ENCODE peak calls at places on chromosomes 1 and 21, in seven cellular contexts. W is mucosa of gallbladder; K is PC-3; E is stimulated activated CD8-positive, alpha-beta memory T cell treated with anti-CD3 and anti-CD28 coated beads, Interleukin-2, amount 100 ng/mL, for 48 hours; Y is omental fat pad; U is NCI-H1105 treated with DMSO at 0.1 percent for 48 hours; G is activated naive CD4-positive, alpha-beta T cell treated with Interleukin-2 at 50 U/mL for 16 hours. F is an unnamed sample.
A peak's percentile ranks its signal among the peaks of the same experiment; 100 is the strongest.

GRCh38 chr1:91400133-91400725 is 4.4 kb downstream of the HFM1 start:
- DNase-seq in W (no peak), K (no peak), Y (no peak), E (no peak), G (no peak), U (no peak), F (no peak)

GRCh38 chr21:42641311-42642218 is 11.9 kb upstream of the PDE9A start:
- DNase-seq in E (no peak), K (no peak), G (no peak), Y (no peak), U (no peak), W (no peak), F (no peak)

GRCh38 chr1:197526736-197527371 is 248.4 kb downstream of the DENND1B start:
- DNase-seq in G (no peak), W (no peak), E (no peak), Y (no peak), U (peak; percentile 73), K (peak; percentile 43), F (no peak)

GRCh38 chr1:234961468-234962339 is 166.9 kb downstream of the TOMM20 start:
- DNase-seq in K (peak; percentile 84), Y (no peak), W (peak; percentile 63), E (no peak), G (no peak), U (no peak), F (no peak)

GRCh38 chr1:95509989-95510388 is 276.0 kb downstream of the RWDD3 start:
- DNase-seq in W (no peak), U (no peak), E (no peak), G (no peak), K (no peak), Y (no peak), F (no peak)

GRCh38 chr1:22681564-22682276 is 28.7 kb downstream of the C1QB start:
- DNase-seq in G (no peak), E (no peak), U (no peak), W (no peak), K (no peak), Y (no peak), F (no peak)

GRCh38 chr1:45490121-45490622 is 791 bp downstream of the TESK2 start:
- DNase-seq in G (no peak), Y (no peak), K (peak; percentile 28), W (no peak), E (no peak), U (no peak), F (no peak)

GRCh38 chr1:154794608-154795007 is 75.5 kb downstream of the KCNN3 start:
- DNase-seq in E (no peak), Y (no peak), W (no peak), G (no peak), U (no peak), K (no peak), F (no peak)

GRCh38 chr1:9289090-9289534 is 3.6 kb upstream of the SPSB1 start:
- DNase-seq in E (peak; percentile 63), G (peak; percentile 88), U (peak; percentile 15), Y (peak; percentile 94), K (peak; percentile 92), W (peak; percentile 84), F (peak; percentile 94)

GRCh38 chr1:50973255-50973654 is 3.2 kb downstream of the CDKN2C start:
- DNase-seq in G (no peak), K (no peak), U (no peak), Y (no peak), W (no peak), E (no peak), F (no peak)

GRCh38 chr1:222818171-222818570 is 3.3 kb downstream of the DISP1 start:
- DNase-seq in E (no peak), W (no peak), U (no peak), K (peak; percentile 39), Y (no peak), G (no peak), F (no peak)

GRCh38 chr1:154295408-154296235 is 23.2 kb downstream of the HAX1 start:
- DNase-seq in W (no peak), G (no peak), E (no peak), K (no peak), U (peak; percentile 20), Y (no peak), F (no peak)

GRCh38 chr1:85465099-85465790 is at the start of gene DDAH1:
- DNase-seq in E (no peak), G (no peak), K (peak; percentile 75), U (peak; percentile 74), Y (no peak), W (peak; percentile 60), F (no peak)

GRCh38 chr21:33219300-33219699 is 10.4 kb upstream of the IFNAR2 start:
- DNase-seq in G (no peak), W (no peak), Y (no peak), U (no peak), K (no peak), E (no peak), F (no peak)

GRCh38 chr21:39149882-39150281 is 33.4 kb downstream of the PSMG1 start:
- DNase-seq in W (no peak), K (no peak), E (no peak), U (no peak), G (no peak), Y (no peak), F (no peak)

GRCh38 chr1:30038134-30039025 is 685.0 kb downstream of the MATN1 start:
- DNase-seq in Y (no peak), G (no peak), U (no peak), K (no peak), E (no peak), W (no peak), F (no peak)

GRCh38 chr1:4657920-4658585 is 3.6 kb downstream of the AJAP1 start:
- DNase-seq in U (peak; percentile 78), K (no peak), W (no peak), Y (no peak), G (no peak), E (no peak), F (no peak)

GRCh38 chr21:41802684-41803083 is 35.8 kb upstream of the RIPK4 start:
- DNase-seq in W (peak; percentile 69), Y (no peak), K (peak; percentile 57), G (no peak), U (no peak), E (no peak), F (no peak)

GRCh38 chr1:156499703-156500577 is 635 bp downstream of the MEF2D start:
- DNase-seq in G (peak; percentile 57), E (no peak), W (no peak), K (no peak), Y (no peak), U (no peak), F (peak; percentile 82)

GRCh38 chr1:11781298-11781697 is 19.3 kb downstream of the C1orf167 start:
- DNase-seq in Y (no peak), W (no peak), E (no peak), K (no peak), G (no peak), U (no peak), F (no peak)

GRCh38 chr1:59178803-59179202 is 118.1 kb upstream of the FGGY start:
- DNase-seq in E (no peak), U (no peak), W (no peak), K (no peak), G (no peak), Y (no peak), F (no peak)